ENCODE peak calls at places on chromosome 2, in nine cellular contexts. One of them, this sample, is unnamed.

GRCh38 chr2:26588576-26588975 is 52.6 kb downstream of the CIB4 start:
- DNase-seq in CD8-positive, alpha-beta T cell: no peak
- DNase-seq in uterus: no peak
- DNase-seq in AG09309: no peak
- DNase-seq in fibroblast of lung: no peak
- DNase-seq in AG04449: no peak
- DNase-seq in cardiac muscle cell: no peak
- DNase-seq in tibial artery: no peak
- DNase-seq in SK-N-SH: peak; percentile 20
- DNase-seq in this sample: peak; percentile 52

GRCh38 chr2:182064024-182064880 is 78.6 kb downstream of the PPP1R1C start:
- DNase-seq in SK-N-SH: no peak
- DNase-seq in tibial artery: peak; percentile 37
- DNase-seq in fibroblast of lung: peak; percentile 18
- DNase-seq in AG04449: no peak
- DNase-seq in uterus: peak; percentile 30
- DNase-seq in cardiac muscle cell: no peak
- DNase-seq in CD8-positive, alpha-beta T cell: no peak
- DNase-seq in AG09309: no peak
- DNase-seq in this sample: no peak

GRCh38 chr2:239309398-239310245 is 91.2 kb downstream of the HDAC4 start:
- DNase-seq in fibroblast of lung: no peak
- DNase-seq in CD8-positive, alpha-beta T cell: no peak
- DNase-seq in AG09309: no peak
- DNase-seq in uterus: peak; percentile 31
- DNase-seq in SK-N-SH: peak; percentile 76
- DNase-seq in tibial artery: peak; percentile 21
- DNase-seq in cardiac muscle cell: no peak
- DNase-seq in AG04449: no peak
- DNase-seq in this sample: peak; percentile 81

GRCh38 chr2:45274190-45274926 is 265.1 kb upstream of the SIX2 start:
- DNase-seq in tibial artery: no peak
- DNase-seq in AG04449: no peak
- DNase-seq in cardiac muscle cell: no peak
- DNase-seq in AG09309: no peak
- DNase-seq in SK-N-SH: no peak
- DNase-seq in uterus: no peak
- DNase-seq in fibroblast of lung: no peak
- DNase-seq in CD8-positive, alpha-beta T cell: no peak
- DNase-seq in this sample: no peak

GRCh38 chr2:203328735-203329549 is 748 bp downstream of the ABI2 start:
- DNase-seq in AG09309: no peak
- DNase-seq in uterus: peak; percentile 40
- DNase-seq in tibial artery: no peak
- DNase-seq in CD8-positive, alpha-beta T cell: no peak
- DNase-seq in SK-N-SH: peak; percentile 73
- DNase-seq in AG04449: no peak
- DNase-seq in fibroblast of lung: peak; percentile 43
- DNase-seq in cardiac muscle cell: peak; percentile 53
- DNase-seq in this sample: no peak

GRCh38 chr2:234550511-234551107 is 53.7 kb upstream of the ARL4C start:
- DNase-seq in SK-N-SH: peak; percentile 84
- DNase-seq in cardiac muscle cell: peak; percentile 91
- DNase-seq in AG04449: no peak
- DNase-seq in CD8-positive, alpha-beta T cell: peak; percentile 18
- DNase-seq in uterus: peak; percentile 60
- DNase-seq in AG09309: no peak
- DNase-seq in tibial artery: peak; percentile 57
- DNase-seq in fibroblast of lung: peak; percentile 98
- DNase-seq in this sample: peak; percentile 66

GRCh38 chr2:68330691-68331090 is 10.9 kb upstream of the CNRIP1 start:
- DNase-seq in SK-N-SH: no peak
- DNase-seq in CD8-positive, alpha-beta T cell: no peak
- DNase-seq in AG04449: no peak
- DNase-seq in tibial artery: no peak
- DNase-seq in fibroblast of lung: peak; percentile 38
- DNase-seq in cardiac muscle cell: peak; percentile 66
- DNase-seq in AG09309: no peak
- DNase-seq in uterus: no peak
- DNase-seq in this sample: no peak

GRCh38 chr2:138104071-138104470 is 139.8 kb downstream of the HNMT start:
- DNase-seq in cardiac muscle cell: no peak
- DNase-seq in AG04449: no peak
- DNase-seq in tibial artery: no peak
- DNase-seq in fibroblast of lung: peak; percentile 43
- DNase-seq in AG09309: no peak
- DNase-seq in SK-N-SH: no peak
- DNase-seq in uterus: no peak
- DNase-seq in CD8-positive, alpha-beta T cell: no peak
- DNase-seq in this sample: no peak

GRCh38 chr2:161161074-161161577 is 898 bp downstream of the TANK start:
- DNase-seq in fibroblast of lung: no peak
- DNase-seq in AG04449: no peak
- DNase-seq in uterus: no peak
- DNase-seq in cardiac muscle cell: no peak
- DNase-seq in AG09309: no peak
- DNase-seq in SK-N-SH: no peak
- DNase-seq in CD8-positive, alpha-beta T cell: no peak
- DNase-seq in tibial artery: no peak
- DNase-seq in this sample: no peak

GRCh38 chr2:211141646-211142045 is 585.2 kb downstream of the CPS1 start:
- DNase-seq in cardiac muscle cell: no peak
- DNase-seq in tibial artery: no peak
- DNase-seq in uterus: no peak
- DNase-seq in fibroblast of lung: peak; percentile 41
- DNase-seq in AG09309: no peak
- DNase-seq in CD8-positive, alpha-beta T cell: no peak
- DNase-seq in SK-N-SH: no peak
- DNase-seq in AG04449: no peak
- DNase-seq in this sample: no peak

GRCh38 chr2:128376241-128377041 is 57.8 kb upstream of the HS6ST1 start:
- DNase-seq in AG09309: no peak
- DNase-seq in cardiac muscle cell: no peak
- DNase-seq in uterus: peak; percentile 17
- DNase-seq in CD8-positive, alpha-beta T cell: no peak
- DNase-seq in tibial artery: peak; percentile 17
- DNase-seq in SK-N-SH: no peak
- DNase-seq in AG04449: no peak
- DNase-seq in fibroblast of lung: no peak
- DNase-seq in this sample: peak; percentile 80

GRCh38 chr2:217031445-217031844 is 171.6 kb upstream of the TNP1 start:
- DNase-seq in fibroblast of lung: no peak
- DNase-seq in AG09309: no peak
- DNase-seq in AG04449: no peak
- DNase-seq in cardiac muscle cell: no peak
- DNase-seq in SK-N-SH: no peak
- DNase-seq in tibial artery: no peak
- DNase-seq in CD8-positive, alpha-beta T cell: no peak
- DNase-seq in uterus: no peak
- DNase-seq in this sample: no peak

GRCh38 chr2:176079851-176080539 is 3.8 kb downstream of the EVX2 start:
- DNase-seq in AG04449: no peak
- DNase-seq in CD8-positive, alpha-beta T cell: no peak
- DNase-seq in fibroblast of lung: peak; percentile 22
- DNase-seq in tibial artery: no peak
- DNase-seq in SK-N-SH: peak; percentile 95
- DNase-seq in cardiac muscle cell: peak; percentile 39
- DNase-seq in uterus: no peak
- DNase-seq in AG09309: no peak
- DNase-seq in this sample: no peak

GRCh38 chr2:176079285-176079830 is 4.4 kb downstream of the EVX2 start:
- DNase-seq in cardiac muscle cell: no peak
- DNase-seq in AG04449: no peak
- DNase-seq in fibroblast of lung: no peak
- DNase-seq in CD8-positive, alpha-beta T cell: no peak
- DNase-seq in AG09309: no peak
- DNase-seq in SK-N-SH: peak; percentile 52
- DNase-seq in uterus: no peak
- DNase-seq in tibial artery: no peak
- DNase-seq in this sample: no peak

GRCh38 chr2:176080540-176081355 is 3.0 kb downstream of the EVX2 start:
- DNase-seq in AG09309: no peak
- DNase-seq in uterus: no peak
- DNase-seq in cardiac muscle cell: no peak
- DNase-seq in CD8-positive, alpha-beta T cell: no peak
- DNase-seq in tibial artery: no peak
- DNase-seq in AG04449: no peak
- DNase-seq in fibroblast of lung: no peak
- DNase-seq in SK-N-SH: peak; percentile 43
- DNase-seq in this sample: no peak

GRCh38 chr2:176076063-176076462 is 7.7 kb downstream of the EVX2 start:
- DNase-seq in AG09309: no peak
- DNase-seq in cardiac muscle cell: no peak
- DNase-seq in tibial artery: no peak
- DNase-seq in AG04449: no peak
- DNase-seq in uterus: no peak
- DNase-seq in SK-N-SH: no peak
- DNase-seq in fibroblast of lung: no peak
- DNase-seq in CD8-positive, alpha-beta T cell: no peak
- DNase-seq in this sample: no peak

GRCh38 chr2:176078440-176079284 is 5.1 kb downstream of the EVX2 start:
- DNase-seq in AG09309: no peak
- DNase-seq in CD8-positive, alpha-beta T cell: no peak
- DNase-seq in AG04449: no peak
- DNase-seq in tibial artery: no peak
- DNase-seq in cardiac muscle cell: no peak
- DNase-seq in uterus: no peak
- DNase-seq in fibroblast of lung: no peak
- DNase-seq in SK-N-SH: no peak
- DNase-seq in this sample: no peak
- H3K4me3 ChIP-seq in AG09309: peak overlapping the region; percentile 31
- H3K4me3 ChIP-seq in CD8-positive, alpha-beta T cell: no peak overlapping the region
- H3K4me3 ChIP-seq in AG04449: no peak overlapping the region
- H3K4me3 ChIP-seq in tibial artery: no peak overlapping the region
- H3K4me3 ChIP-seq in cardiac muscle cell: peak overlapping the region; percentile 32
- H3K4me3 ChIP-seq in uterus: no peak overlapping the region
- H3K4me3 ChIP-seq in fibroblast of lung: no peak overlapping the region
- H3K4me3 ChIP-seq in SK-N-SH: no peak overlapping the region
- H3K4me3 ChIP-seq in this sample: no peak overlapping the region

GRCh38 chr2:183089192-183089851 is 10.8 kb downstream of the DUSP19 start:
- DNase-seq in fibroblast of lung: no peak
- DNase-seq in AG04449: no peak
- DNase-seq in CD8-positive, alpha-beta T cell: no peak
- DNase-seq in cardiac muscle cell: no peak
- DNase-seq in AG09309: no peak
- DNase-seq in tibial artery: no peak
- DNase-seq in SK-N-SH: no peak
- DNase-seq in uterus: no peak
- DNase-seq in this sample: no peak
- H3K4me3 ChIP-seq in fibroblast of lung: no peak overlapping the region
- H3K4me3 ChIP-seq in AG04449: no peak overlapping the region
- H3K4me3 ChIP-seq in CD8-positive, alpha-beta T cell: no peak overlapping the region
- H3K4me3 ChIP-seq in cardiac muscle cell: no peak overlapping the region
- H3K4me3 ChIP-seq in AG09309: no peak overlapping the region
- H3K4me3 ChIP-seq in tibial artery: no peak overlapping the region
- H3K4me3 ChIP-seq in SK-N-SH: no peak overlapping the region
- H3K4me3 ChIP-seq in uterus: no peak overlapping the region
- H3K4me3 ChIP-seq in this sample: no peak overlapping the region

DNA sequence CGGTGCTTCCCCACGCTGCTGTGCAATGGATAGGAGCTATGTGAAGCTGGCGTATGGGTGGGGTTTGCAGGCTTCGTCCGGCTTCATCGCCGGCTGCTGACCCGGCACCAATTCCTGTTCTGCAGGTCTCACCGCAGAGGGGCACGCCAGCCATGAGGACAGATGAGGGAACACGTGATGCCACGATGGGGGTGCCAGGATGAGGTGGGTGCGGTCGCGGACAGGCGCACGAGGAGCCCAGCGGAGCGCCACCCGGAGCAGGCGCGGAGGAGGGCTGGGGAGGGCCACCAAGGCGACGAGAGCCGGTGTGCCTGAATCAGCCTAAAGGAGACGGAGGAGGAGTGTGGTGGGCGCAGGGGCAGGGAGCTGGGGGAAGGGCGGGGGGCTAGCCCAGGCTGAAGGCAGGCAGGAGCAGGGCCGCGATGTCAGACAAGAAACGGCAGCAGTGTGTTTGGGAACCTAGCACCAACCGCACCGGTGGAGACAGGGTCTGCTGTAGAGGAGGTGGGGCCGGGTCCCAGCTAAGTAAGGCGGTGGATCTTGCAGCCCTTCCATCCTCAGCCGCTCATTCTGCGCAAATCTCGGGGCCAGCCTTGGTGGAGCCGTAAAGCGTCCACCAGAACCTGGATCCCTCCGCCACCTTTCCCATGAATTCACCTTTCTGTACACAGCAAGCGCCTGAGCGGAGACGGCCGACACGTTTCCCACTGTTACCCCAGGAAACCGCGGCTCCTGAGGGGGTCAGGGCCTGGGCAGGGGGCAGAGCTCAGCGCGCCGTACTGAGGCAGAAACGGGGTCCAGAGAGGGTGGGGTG is 17.0 kb upstream of the CD8A start:
- DNase-seq in fibroblast of lung: peak; percentile 20
- DNase-seq in AG09309: no peak
- DNase-seq in tibial artery: no peak
- DNase-seq in CD8-positive, alpha-beta T cell: peak; percentile 41
- DNase-seq in AG04449: no peak
- DNase-seq in SK-N-SH: peak; percentile 92
- DNase-seq in cardiac muscle cell: peak; percentile 38
- DNase-seq in uterus: no peak
- DNase-seq in this sample: peak; percentile 90
- H3K4me3 ChIP-seq in fibroblast of lung: peak overlapping the region; percentile 35
- H3K4me3 ChIP-seq in AG09309: peak overlapping the region; percentile 1
- H3K4me3 ChIP-seq in tibial artery: peak overlapping the region; percentile 35
- H3K4me3 ChIP-seq in CD8-positive, alpha-beta T cell: peak overlapping the region; percentile 78
- H3K4me3 ChIP-seq in AG04449: peak overlapping the region; percentile 46
- H3K4me3 ChIP-seq in SK-N-SH: peak overlapping the region; percentile 70
- H3K4me3 ChIP-seq in cardiac muscle cell: peak overlapping the region; percentile 42
- H3K4me3 ChIP-seq in uterus: peak overlapping the region; percentile 34
- H3K4me3 ChIP-seq in this sample: peak overlapping the region; percentile 28

GRCh38 chr2:61469424-61470121 is 1.3 kb downstream of the USP34 start:
- DNase-seq in cardiac muscle cell: peak; percentile 20
- DNase-seq in uterus: no peak
- DNase-seq in SK-N-SH: no peak
- DNase-seq in AG09309: no peak
- DNase-seq in AG04449: no peak
- DNase-seq in CD8-positive, alpha-beta T cell: no peak
- DNase-seq in fibroblast of lung: peak; percentile 20
- DNase-seq in tibial artery: no peak
- DNase-seq in this sample: no peak

GRCh38 chr2:61465045-61465444 is 5.8 kb downstream of the USP34 start:
- DNase-seq in uterus: no peak
- DNase-seq in AG09309: no peak
- DNase-seq in SK-N-SH: no peak
- DNase-seq in AG04449: no peak
- DNase-seq in fibroblast of lung: no peak
- DNase-seq in CD8-positive, alpha-beta T cell: no peak
- DNase-seq in tibial artery: no peak
- DNase-seq in cardiac muscle cell: no peak
- DNase-seq in this sample: no peak

GRCh38 chr2:61470965-61471904 is at the start of gene USP34:
- DNase-seq in cardiac muscle cell: peak; percentile 99
- DNase-seq in uterus: peak; percentile 93
- DNase-seq in fibroblast of lung: peak; percentile 95
- DNase-seq in AG09309: peak; percentile 78
- DNase-seq in AG04449: peak; percentile 79
- DNase-seq in tibial artery: peak; percentile 93
- DNase-seq in CD8-positive, alpha-beta T cell: peak; percentile 90
- DNase-seq in SK-N-SH: peak; percentile 94
- DNase-seq in this sample: peak; percentile 89

GRCh38 chr2:61471905-61472805 is 1.3 kb upstream of the USP34 start:
- DNase-seq in SK-N-SH: peak; percentile 27
- DNase-seq in cardiac muscle cell: peak; percentile 20
- DNase-seq in fibroblast of lung: peak; percentile 37
- DNase-seq in tibial artery: no peak
- DNase-seq in AG04449: no peak
- DNase-seq in uterus: no peak
- DNase-seq in AG09309: no peak
- DNase-seq in CD8-positive, alpha-beta T cell: no peak
- DNase-seq in this sample: peak; percentile 29

GRCh38 chr2:61470122-61470951 is 550 bp downstream of the USP34 start:
- DNase-seq in uterus: peak; percentile 81
- DNase-seq in AG09309: no peak
- DNase-seq in fibroblast of lung: peak; percentile 66
- DNase-seq in AG04449: no peak
- DNase-seq in SK-N-SH: peak; percentile 96
- DNase-seq in tibial artery: peak; percentile 90
- DNase-seq in cardiac muscle cell: peak; percentile 84
- DNase-seq in CD8-positive, alpha-beta T cell: peak; percentile 50
- DNase-seq in this sample: peak; percentile 97
- H3K4me3 ChIP-seq in uterus: peak overlapping the region; percentile 89
- H3K4me3 ChIP-seq in AG09309: peak overlapping the region; percentile 92
- H3K4me3 ChIP-seq in fibroblast of lung: peak overlapping the region; percentile 97
- H3K4me3 ChIP-seq in AG04449: peak overlapping the region; percentile 90
- H3K4me3 ChIP-seq in SK-N-SH: peak overlapping the region; percentile 72
- H3K4me3 ChIP-seq in tibial artery: peak overlapping the region; percentile 82
- H3K4me3 ChIP-seq in cardiac muscle cell: peak overlapping the region; percentile 60
- H3K4me3 ChIP-seq in CD8-positive, alpha-beta T cell: peak overlapping the region; percentile 77
- H3K4me3 ChIP-seq in this sample: peak overlapping the region; percentile 66

This sample was measured in lower leg skin.